ENCODE peak calls at places on chromosomes 12 and 14, in ten cellular contexts. H, R, Z, Y, A, E, L, D, C and T are unnamed samples.

GRCh38 chr14:24605435-24606190 is 3.9 kb downstream of the GZMH start:
- DNase-seq in R (no peak), C (no peak), A (no peak), E (peak), L (peak), D (peak), Y (no peak), Z (peak), H (peak), T (peak)

GRCh38 chr14:67944605-67945004 is 125.0 kb downstream of the RAD51B start:
- DNase-seq in H (no peak), C (no peak), R (no peak), Y (no peak), L (no peak), Z (no peak), E (no peak), A (no peak), D (no peak), T (no peak)

GRCh38 chr12:125276567-125276966 is 211.3 kb downstream of the AACS start:
- DNase-seq in Z (no peak), C (no peak), R (no peak), H (no peak), D (no peak), L (no peak), E (no peak), A (no peak), Y (no peak), T (no peak)

GRCh38 chr14:25055998-25056687 is 6.2 kb upstream of the STXBP6 start:
- DNase-seq in H (no peak), E (no peak), Y (no peak), Z (peak), A (no peak), L (no peak), R (no peak), D (no peak), C (no peak), T (no peak)

GRCh38 chr12:2988494-2988893 is 29.3 kb downstream of the TEAD4 start:
- DNase-seq in A (no peak), C (no peak), H (no peak), Y (no peak), D (no peak), E (no peak), Z (no peak), L (no peak), R (no peak), T (no peak)

GRCh38 chr12:5280091-5280490 is 151.8 kb upstream of the NTF3 start:
- DNase-seq in Y (no peak), E (no peak), D (no peak), A (no peak), Z (no peak), L (no peak), H (no peak), C (no peak), R (no peak), T (no peak)

GRCh38 chr12:7019043-7019569 is 830 bp upstream of the LPCAT3 start:
- DNase-seq in H (no peak), R (no peak), A (no peak), D (no peak), E (no peak), Z (no peak), L (no peak), Y (no peak), C (no peak), T (no peak)

GRCh38 chr14:50740858-50741257 is 72.8 kb upstream of the SAV1 start:
- DNase-seq in Y (no peak), A (no peak), L (no peak), H (no peak), R (no peak), D (no peak), Z (no peak), C (no peak), E (no peak), T (no peak)

GRCh38 chr12:12907552-12907951 is 16.2 kb downstream of the GPRC5A start:
- DNase-seq in C (no peak), R (no peak), Z (no peak), D (no peak), H (no peak), A (no peak), L (no peak), E (no peak), Y (no peak), T (no peak)

GRCh38 chr14:95294834-95295599 is 24.7 kb downstream of the CLMN start:
- DNase-seq in C (no peak), E (no peak), H (no peak), L (no peak), A (no peak), Z (no peak), D (no peak), R (no peak), Y (no peak), T (peak)

GRCh38 chr12:6903712-6904111 is 910 bp upstream of the LRRC23 start:
- DNase-seq in Z (no peak), D (no peak), H (no peak), R (no peak), A (no peak), Y (no peak), E (no peak), C (no peak), L (no peak), T (no peak)

GRCh38 chr14:55245657-55246268 is 25.5 kb upstream of the FBXO34 start:
- DNase-seq in L (no peak), C (no peak), Z (peak), A (no peak), Y (peak), E (no peak), R (no peak), D (peak), H (peak), T (no peak)

GRCh38 chr12:26782372-26783132 is 50.4 kb downstream of the ITPR2 start:
- DNase-seq in Z (no peak), D (no peak), E (no peak), R (no peak), A (no peak), L (no peak), H (no peak), Y (no peak), C (no peak), T (no peak)

GRCh38 chr12:11787437-11787836 is 138.0 kb downstream of the ETV6 start:
- DNase-seq in A (no peak), H (no peak), Z (no peak), L (no peak), D (no peak), E (no peak), C (no peak), R (no peak), Y (no peak), T (no peak)

GRCh38 chr12:92557422-92557724 is 145.4 kb upstream of the PLEKHG7 start:
- DNase-seq in E (no peak), Y (no peak), R (no peak), D (no peak), H (no peak), C (no peak), Z (no peak), A (no peak), L (no peak), T (no peak)

GRCh38 chr12:54394281-54394719 is 9.8 kb upstream of the ZNF385A start:
- DNase-seq in R (no peak), L (no peak), D (no peak), Z (peak), A (no peak), C (no peak), E (no peak), H (no peak), Y (peak), T (no peak)

GRCh38 chr14:102417118-102417517 is 54.4 kb downstream of the TECPR2 start:
- DNase-seq in R (no peak), C (no peak), A (no peak), L (no peak), H (no peak), D (no peak), Y (no peak), Z (no peak), E (no peak), T (no peak)

GRCh38 chr12:7175493-7175892 is 14.0 kb upstream of the PEX5 start:
- DNase-seq in A (no peak), H (no peak), E (no peak), Y (no peak), D (no peak), C (no peak), R (no peak), Z (peak), L (no peak), T (no peak)

GRCh38 chr12:93183940-93184663 is 193.6 kb upstream of the NUDT4 start:
- DNase-seq in H (peak), R (peak), Y (no peak), L (no peak), D (peak), E (peak), A (no peak), Z (peak), C (no peak), T (no peak)

GRCh38 chr12:75908961-75909699 is 122.4 kb downstream of the PHLDA1 start:
- DNase-seq in Z (peak), E (peak), D (no peak), C (no peak), Y (peak), A (peak), L (no peak), H (no peak), R (peak), T (peak)

GRCh38 chr14:91947196-91948184 is at the start of gene FBLN5:
- DNase-seq in C (no peak), H (no peak), Z (peak), D (peak), A (peak), E (peak), L (peak), Y (peak), R (peak), T (peak)

GRCh38 chr12:77979597-77980250 is 149.0 kb downstream of the NAV3 start:
- DNase-seq in H (no peak), D (no peak), A (no peak), R (no peak), L (no peak), Z (peak), C (no peak), Y (no peak), E (no peak), T (no peak)

GRCh38 chr12:4388662-4389061 is 9.2 kb upstream of the FGF23 start:
- DNase-seq in H (no peak), D (no peak), R (no peak), A (no peak), Z (no peak), L (no peak), E (no peak), Y (no peak), C (no peak), T (no peak)

GRCh38 chr14:63204407-63205280 is at the start of gene RHOJ:
- DNase-seq in C (no peak), Z (peak), A (no peak), D (no peak), R (peak), L (no peak), Y (no peak), H (no peak), E (no peak), T (no peak)

GRCh38 chr12:81284137-81284536 is 206.3 kb downstream of the ACSS3 start:
- DNase-seq in Y (no peak), C (no peak), L (no peak), H (no peak), Z (peak), A (no peak), E (no peak), R (no peak), D (no peak), T (no peak)

GRCh38 chr14:22537436-22538310 is 51.4 kb downstream of the DAD1 start:
- DNase-seq in D (no peak), H (no peak), C (no peak), L (no peak), A (no peak), Y (no peak), R (no peak), Z (no peak), E (no peak), T (no peak)